ENCODE peak calls at places on chromosomes 1 and 21, in five cellular contexts. One of them, this sample, is unnamed.
A peak's percentile ranks its signal among the peaks of the same experiment; 100 is the strongest.

GRCh38 chr1:32716312-32717126 is 13.9 kb upstream of the SYNC start:
- DNase-seq in CD8-positive, alpha-beta T cell: peak; percentile 42
- DNase-seq in epithelial cell of esophagus: peak; percentile 98
- DNase-seq in B cell: no peak
- DNase-seq in fibroblast of lung: no peak
- DNase-seq in this sample: peak; percentile 81

GRCh38 chr1:182446033-182446669 is 3.8 kb upstream of the RGSL1 start:
- DNase-seq in CD8-positive, alpha-beta T cell: no peak
- DNase-seq in epithelial cell of esophagus: peak; percentile 50
- DNase-seq in B cell: peak; percentile 53
- DNase-seq in fibroblast of lung: peak; percentile 48
- DNase-seq in this sample: peak; percentile 76

GRCh38 chr1:168320805-168321577 is 40.3 kb downstream of the TBX19 start:
- DNase-seq in CD8-positive, alpha-beta T cell: no peak
- DNase-seq in epithelial cell of esophagus: peak; percentile 91
- DNase-seq in B cell: no peak
- DNase-seq in fibroblast of lung: peak; percentile 91
- DNase-seq in this sample: no peak

GRCh38 chr1:8349961-8350360 is 32.0 kb downstream of the SLC45A1 start:
- DNase-seq in CD8-positive, alpha-beta T cell: no peak
- DNase-seq in epithelial cell of esophagus: no peak
- DNase-seq in B cell: no peak
- DNase-seq in fibroblast of lung: no peak
- DNase-seq in this sample: no peak

GRCh38 chr1:2526824-2527552 is 592 bp upstream of the PANK4 start:
- DNase-seq in CD8-positive, alpha-beta T cell: peak; percentile 44
- DNase-seq in epithelial cell of esophagus: peak; percentile 85
- DNase-seq in B cell: peak; percentile 50
- DNase-seq in fibroblast of lung: peak; percentile 23
- DNase-seq in this sample: peak; percentile 79

GRCh38 chr1:27113861-27114260 is 41.1 kb downstream of the SLC9A1 start:
- DNase-seq in CD8-positive, alpha-beta T cell: peak; percentile 17
- DNase-seq in epithelial cell of esophagus: no peak
- DNase-seq in B cell: no peak
- DNase-seq in fibroblast of lung: no peak
- DNase-seq in this sample: no peak

GRCh38 chr1:6168947-6169586 is 11.1 kb downstream of the CHD5 start:
- DNase-seq in CD8-positive, alpha-beta T cell: no peak
- DNase-seq in epithelial cell of esophagus: no peak
- DNase-seq in B cell: no peak
- DNase-seq in fibroblast of lung: no peak
- DNase-seq in this sample: no peak

GRCh38 chr21:41615613-41616012 is 107.7 kb upstream of the TMPRSS2 start:
- DNase-seq in CD8-positive, alpha-beta T cell: no peak
- DNase-seq in epithelial cell of esophagus: peak; percentile 75
- DNase-seq in B cell: no peak
- DNase-seq in fibroblast of lung: peak; percentile 99
- DNase-seq in this sample: no peak

GRCh38 chr21:38805282-38806152 is at the start of gene ETS2:
- DNase-seq in CD8-positive, alpha-beta T cell: peak; percentile 70
- DNase-seq in epithelial cell of esophagus: peak; percentile 97
- DNase-seq in B cell: no peak
- DNase-seq in fibroblast of lung: peak; percentile 96
- DNase-seq in this sample: peak; percentile 90

GRCh38 chr1:212127219-212127618 is 91.7 kb downstream of the DTL start:
- DNase-seq in CD8-positive, alpha-beta T cell: no peak
- DNase-seq in epithelial cell of esophagus: no peak
- DNase-seq in B cell: no peak
- DNase-seq in fibroblast of lung: no peak
- DNase-seq in this sample: no peak

GRCh38 chr1:162019006-162019405 is 4.7 kb downstream of the OLFML2B start:
- DNase-seq in CD8-positive, alpha-beta T cell: no peak
- DNase-seq in epithelial cell of esophagus: peak; percentile 97
- DNase-seq in B cell: no peak
- DNase-seq in fibroblast of lung: peak; percentile 64
- DNase-seq in this sample: no peak

GRCh38 chr1:32390904-32391480 is 3.2 kb downstream of the BSDC1 start:
- DNase-seq in CD8-positive, alpha-beta T cell: no peak
- DNase-seq in epithelial cell of esophagus: no peak
- DNase-seq in B cell: no peak
- DNase-seq in fibroblast of lung: no peak
- DNase-seq in this sample: no peak

GRCh38 chr1:78836736-78837135 is 169.8 kb downstream of the ADGRL4 start:
- DNase-seq in CD8-positive, alpha-beta T cell: no peak
- DNase-seq in epithelial cell of esophagus: no peak
- DNase-seq in B cell: no peak
- DNase-seq in fibroblast of lung: peak; percentile 36
- DNase-seq in this sample: no peak

GRCh38 chr1:81144240-81144639 is 656.5 kb upstream of the ADGRL2 start:
- DNase-seq in CD8-positive, alpha-beta T cell: no peak
- DNase-seq in epithelial cell of esophagus: no peak
- DNase-seq in B cell: no peak
- DNase-seq in fibroblast of lung: peak; percentile 40
- DNase-seq in this sample: no peak

GRCh38 chr1:152029144-152029936 is 7.5 kb downstream of the S100A11 start:
- DNase-seq in CD8-positive, alpha-beta T cell: no peak
- DNase-seq in epithelial cell of esophagus: peak; percentile 70
- DNase-seq in B cell: no peak
- DNase-seq in fibroblast of lung: peak; percentile 50
- DNase-seq in this sample: no peak

GRCh38 chr1:74343191-74343590 is 108.0 kb downstream of the TNNI3K start:
- DNase-seq in CD8-positive, alpha-beta T cell: no peak
- DNase-seq in epithelial cell of esophagus: no peak
- DNase-seq in B cell: no peak
- DNase-seq in fibroblast of lung: no peak
- DNase-seq in this sample: no peak

GRCh38 chr1:174815036-174815435 is 184.7 kb upstream of the CACYBP start:
- DNase-seq in CD8-positive, alpha-beta T cell: no peak
- DNase-seq in epithelial cell of esophagus: peak; percentile 95
- DNase-seq in B cell: no peak
- DNase-seq in fibroblast of lung: peak; percentile 52
- DNase-seq in this sample: peak; percentile 23

GRCh38 chr1:11496551-11497080 is 17.7 kb downstream of the DISP3 start:
- DNase-seq in CD8-positive, alpha-beta T cell: no peak
- DNase-seq in epithelial cell of esophagus: no peak
- DNase-seq in B cell: no peak
- DNase-seq in fibroblast of lung: no peak
- DNase-seq in this sample: no peak

GRCh38 chr1:58249729-58250586 is 296.6 kb downstream of the OMA1 start:
- DNase-seq in CD8-positive, alpha-beta T cell: no peak
- DNase-seq in epithelial cell of esophagus: peak; percentile 55
- DNase-seq in B cell: no peak
- DNase-seq in fibroblast of lung: peak; percentile 34
- DNase-seq in this sample: peak; percentile 58

GRCh38 chr1:207962716-207963428 is 51.9 kb upstream of the CD34 start:
- DNase-seq in CD8-positive, alpha-beta T cell: no peak
- DNase-seq in epithelial cell of esophagus: no peak
- DNase-seq in B cell: no peak
- DNase-seq in fibroblast of lung: peak; percentile 43
- DNase-seq in this sample: peak; percentile 63

GRCh38 chr1:178057863-178058576 is 35.9 kb upstream of the RASAL2 start:
- DNase-seq in CD8-positive, alpha-beta T cell: no peak
- DNase-seq in epithelial cell of esophagus: peak; percentile 53
- DNase-seq in B cell: no peak
- DNase-seq in fibroblast of lung: peak; percentile 9
- DNase-seq in this sample: no peak

GRCh38 chr1:11318982-11319381 is 46.0 kb downstream of the UBIAD1 start:
- DNase-seq in CD8-positive, alpha-beta T cell: no peak
- DNase-seq in epithelial cell of esophagus: no peak
- DNase-seq in B cell: no peak
- DNase-seq in fibroblast of lung: no peak
- DNase-seq in this sample: no peak

GRCh38 chr21:21332492-21332891 is 334.3 kb downstream of the NCAM2 start:
- DNase-seq in CD8-positive, alpha-beta T cell: no peak
- DNase-seq in epithelial cell of esophagus: no peak
- DNase-seq in B cell: no peak
- DNase-seq in fibroblast of lung: no peak
- DNase-seq in this sample: no peak

GRCh38 chr1:204600968-204601367 is 84.6 kb downstream of the LRRN2 start:
- DNase-seq in CD8-positive, alpha-beta T cell: no peak
- DNase-seq in epithelial cell of esophagus: no peak
- DNase-seq in B cell: no peak
- DNase-seq in fibroblast of lung: no peak
- DNase-seq in this sample: no peak

GRCh38 chr1:164982545-164982944 is 374.0 kb downstream of the LMX1A start:
- DNase-seq in CD8-positive, alpha-beta T cell: no peak
- DNase-seq in epithelial cell of esophagus: no peak
- DNase-seq in B cell: no peak
- DNase-seq in fibroblast of lung: no peak
- DNase-seq in this sample: no peak

GRCh38 chr1:151416231-151416630 is 16.9 kb downstream of the PSMB4 start:
- DNase-seq in CD8-positive, alpha-beta T cell: no peak
- DNase-seq in epithelial cell of esophagus: peak; percentile 91
- DNase-seq in B cell: no peak
- DNase-seq in fibroblast of lung: peak; percentile 81
- DNase-seq in this sample: no peak

GRCh38 chr1:10170362-10170665 is 40.1 kb upstream of the KIF1B start:
- DNase-seq in CD8-positive, alpha-beta T cell: no peak
- DNase-seq in epithelial cell of esophagus: peak; percentile 64
- DNase-seq in B cell: no peak
- DNase-seq in fibroblast of lung: no peak
- DNase-seq in this sample: peak; percentile 42

GRCh38 chr1:114336360-114336759 is 174.6 kb downstream of the TRIM33 start:
- DNase-seq in CD8-positive, alpha-beta T cell: no peak
- DNase-seq in epithelial cell of esophagus: peak; percentile 91
- DNase-seq in B cell: no peak
- DNase-seq in fibroblast of lung: no peak
- DNase-seq in this sample: no peak

GRCh38 chr1:224047538-224047937 is 66.4 kb upstream of the FBXO28 start:
- DNase-seq in CD8-positive, alpha-beta T cell: no peak
- DNase-seq in epithelial cell of esophagus: no peak
- DNase-seq in B cell: no peak
- DNase-seq in fibroblast of lung: peak; percentile 65
- DNase-seq in this sample: no peak

GRCh38 chr1:175434268-175434860 is 241.8 kb upstream of the KIAA0040 start:
- DNase-seq in CD8-positive, alpha-beta T cell: no peak
- DNase-seq in epithelial cell of esophagus: no peak
- DNase-seq in B cell: no peak
- DNase-seq in fibroblast of lung: no peak
- DNase-seq in this sample: peak; percentile 37

GRCh38 chr1:93619507-93620168 is 62.0 kb downstream of the BCAR3 start:
- DNase-seq in CD8-positive, alpha-beta T cell: no peak
- DNase-seq in epithelial cell of esophagus: no peak
- DNase-seq in B cell: no peak
- DNase-seq in fibroblast of lung: no peak
- DNase-seq in this sample: no peak

DNA sequence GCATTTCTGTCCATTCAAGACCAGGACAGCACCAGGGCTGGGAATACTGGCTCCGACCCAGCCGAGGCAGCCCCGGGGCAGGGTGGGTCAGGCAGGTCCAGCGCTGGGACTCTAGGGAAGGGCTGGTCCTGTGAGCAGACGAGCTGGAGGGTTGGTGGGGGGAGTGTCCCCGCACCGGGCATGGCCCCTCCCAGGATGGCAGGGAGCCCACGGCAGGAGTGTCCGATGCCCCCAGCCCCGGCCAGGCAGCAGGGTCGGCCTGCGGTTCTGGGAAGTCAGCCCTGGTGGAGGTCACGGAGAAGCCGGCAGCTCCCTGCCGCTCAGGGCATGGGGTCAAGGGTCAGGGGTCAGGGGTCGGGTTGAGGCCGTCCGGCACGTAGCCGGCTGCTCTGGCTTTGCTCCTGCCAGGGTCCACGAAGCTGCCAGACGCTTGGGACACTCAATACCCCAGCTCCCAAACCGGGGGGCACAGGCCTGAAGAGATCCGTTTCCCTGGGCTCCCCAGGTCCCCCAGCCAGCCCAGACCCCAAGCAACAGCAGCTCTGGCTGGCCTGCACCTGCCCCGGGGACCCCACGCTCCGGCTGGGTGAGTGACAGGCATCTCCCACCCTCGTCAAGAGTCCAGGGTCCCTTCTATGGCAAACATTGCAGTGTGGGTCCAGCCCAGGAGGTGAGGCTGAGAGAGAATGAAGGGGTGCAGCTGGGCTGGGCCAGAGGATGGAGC is 6.7 kb downstream of the C1QTNF12 start:
- DNase-seq in CD8-positive, alpha-beta T cell: no peak
- DNase-seq in epithelial cell of esophagus: no peak
- DNase-seq in B cell: no peak
- DNase-seq in fibroblast of lung: no peak
- DNase-seq in this sample: no peak
- TF ChIP-seq CTCF in CD8-positive, alpha-beta T cell: no peak
- TF ChIP-seq CTCF in epithelial cell of esophagus: no peak
- TF ChIP-seq CTCF in B cell: no peak
- TF ChIP-seq CTCF in fibroblast of lung: no peak
- TF ChIP-seq CTCF in this sample: no peak

DNA sequence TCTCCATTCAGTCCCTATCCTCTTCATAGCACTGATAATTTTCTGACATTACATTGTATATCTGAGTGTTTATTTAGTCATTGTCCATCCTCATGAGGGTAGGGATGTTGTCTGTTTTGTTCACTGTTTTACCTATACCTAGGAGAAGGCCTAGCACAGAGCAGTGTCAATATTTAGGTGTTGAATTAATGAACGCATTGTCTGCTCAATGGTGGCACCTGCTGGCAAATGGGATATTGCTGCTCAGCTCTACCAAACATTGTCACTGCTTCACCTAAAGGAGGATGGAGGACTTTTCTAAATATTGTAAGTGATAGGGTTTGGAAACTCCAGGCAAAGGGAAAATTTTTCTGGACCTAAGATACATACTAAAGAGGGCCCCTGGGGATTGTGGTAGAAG is 243.9 kb downstream of the RRAGC start:
- DNase-seq in CD8-positive, alpha-beta T cell: no peak
- DNase-seq in epithelial cell of esophagus: no peak
- DNase-seq in B cell: no peak
- DNase-seq in fibroblast of lung: no peak
- DNase-seq in this sample: no peak
- TF ChIP-seq CTCF in CD8-positive, alpha-beta T cell: no peak
- TF ChIP-seq CTCF in epithelial cell of esophagus: peak; percentile 18
- TF ChIP-seq CTCF in B cell: no peak
- TF ChIP-seq CTCF in fibroblast of lung: no peak
- TF ChIP-seq CTCF in this sample: no peak

DNA sequence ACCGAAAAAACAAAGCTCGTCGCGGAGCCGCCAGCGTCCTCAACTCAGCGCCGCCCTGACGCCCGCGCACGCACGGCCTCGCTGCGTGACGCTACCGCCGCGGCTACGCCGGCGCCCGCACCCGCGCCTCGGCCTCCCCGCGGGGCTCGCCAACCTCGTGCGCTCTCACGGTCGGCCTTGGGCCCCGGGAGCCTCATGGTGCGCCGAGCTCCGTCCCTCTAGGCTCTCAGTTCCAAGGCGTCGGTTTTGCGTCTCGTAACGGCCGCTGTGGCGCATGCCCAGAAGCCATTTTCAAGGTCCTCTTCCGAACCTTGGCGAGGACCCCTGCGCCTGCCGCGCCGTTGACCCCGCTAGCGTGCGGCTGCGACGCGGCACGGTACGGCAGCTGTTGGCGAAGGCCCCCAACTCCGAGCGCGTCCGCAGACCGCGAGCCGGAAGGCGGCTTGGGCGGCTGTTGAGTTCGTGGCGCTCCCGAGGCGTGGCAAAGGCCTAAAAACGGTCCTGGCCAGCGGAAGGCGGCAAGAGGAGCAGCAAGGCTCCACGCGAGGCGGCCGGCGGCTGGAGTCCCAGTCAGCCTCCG is at the start of gene HENMT1:
- DNase-seq in CD8-positive, alpha-beta T cell: peak; percentile 74
- DNase-seq in epithelial cell of esophagus: peak; percentile 57
- DNase-seq in B cell: peak; percentile 76
- DNase-seq in fibroblast of lung: peak; percentile 78
- DNase-seq in this sample: peak; percentile 84
- TF ChIP-seq CTCF in CD8-positive, alpha-beta T cell: no peak
- TF ChIP-seq CTCF in epithelial cell of esophagus: no peak
- TF ChIP-seq CTCF in B cell: no peak
- TF ChIP-seq CTCF in fibroblast of lung: no peak
- TF ChIP-seq CTCF in this sample: no peak

GRCh38 chr1:92298573-92299476 is at the start of the genes GLMN and RPAP2:
- DNase-seq in CD8-positive, alpha-beta T cell: peak; percentile 73
- DNase-seq in epithelial cell of esophagus: peak; percentile 86
- DNase-seq in B cell: peak; percentile 78
- DNase-seq in fibroblast of lung: peak; percentile 81
- DNase-seq in this sample: peak; percentile 86
- TF ChIP-seq CTCF in CD8-positive, alpha-beta T cell: no peak
- TF ChIP-seq CTCF in epithelial cell of esophagus: peak; percentile 0
- TF ChIP-seq CTCF in B cell: peak; percentile 20
- TF ChIP-seq CTCF in fibroblast of lung: peak; percentile 18
- TF ChIP-seq CTCF in this sample: no peak